ENCODE peak calls at places on chromosomes 4 and X, in nine cellular contexts. Y is fibroblast of mammary gland; U is lower lobe of right lung; C is right lobe of liver; D is naive thymus-derived CD4-positive, alpha-beta T cell; B is IMR-90; H is coronary artery; O is Karpas-422; V is transverse colon. E is an unnamed sample.

GRCh38 chr4:4759233-4759632 is 100.2 kb upstream of the MSX1 start:
- DNase-seq in V (no peak), D (no peak), Y (no peak), U (no peak), H (no peak), B (no peak), C (no peak), O (no peak), E (no peak)

GRCh38 chrX:56382278-56382677 is 150.1 kb downstream of the KLF8 start:
- DNase-seq in O (no peak), C (no peak), U (no peak), Y (no peak), B (no peak), V (no peak), H (no peak), D (no peak), E (no peak)

GRCh38 chr4:61200991-61201526 is 933 bp downstream of the ADGRL3 start:
- DNase-seq in O (no peak), Y (no peak), H (no peak), D (no peak), C (no peak), U (no peak), B (no peak), V (no peak), E (no peak)

GRCh38 chr4:102454981-102455690 is 46.0 kb upstream of the NFKB1 start:
- DNase-seq in C (no peak), U (no peak), V (peak; percentile 52), Y (no peak), H (no peak), O (no peak), D (no peak), B (no peak), E (no peak)

GRCh38 chr4:129839687-129840086 is 743.7 kb downstream of the C4orf33 start:
- DNase-seq in B (no peak), V (no peak), D (no peak), U (no peak), C (no peak), O (no peak), Y (peak; percentile 23), H (no peak), E (no peak)

GRCh38 chr4:186018756-186019155 is 50.2 kb upstream of the TLR3 start:
- DNase-seq in C (no peak), O (no peak), B (no peak), H (no peak), U (no peak), D (no peak), V (no peak), Y (no peak), E (no peak)

GRCh38 chr4:19936471-19936870 is 315.2 kb upstream of the SLIT2 start:
- DNase-seq in V (no peak), H (no peak), U (no peak), C (no peak), Y (peak; percentile 73), B (peak; percentile 88), D (no peak), O (no peak), E (no peak)

GRCh38 chr4:38162240-38162784 is 202.1 kb downstream of the PTTG2 start:
- DNase-seq in Y (peak; percentile 94), O (no peak), V (no peak), D (no peak), H (no peak), C (peak; percentile 88), B (peak; percentile 94), U (no peak), E (no peak)

GRCh38 chr4:189215574-189215973 is 725.1 kb upstream of the FRG1 start:
- DNase-seq in C (no peak), O (no peak), V (no peak), B (no peak), U (no peak), D (no peak), H (no peak), Y (no peak), E (no peak)

GRCh38 chr4:77284036-77284435 is 127.0 kb downstream of the CCNG2 start:
- DNase-seq in O (no peak), C (no peak), H (no peak), D (no peak), Y (no peak), B (no peak), V (no peak), U (no peak), E (no peak)

GRCh38 chrX:118824173-118824782 is 654 bp downstream of the ZCCHC12 start:
- DNase-seq in Y (no peak), B (no peak), O (no peak), C (no peak), V (no peak), H (no peak), U (no peak), D (no peak), E (no peak)
- H3K4me3 ChIP-seq in Y (no peak overlapping the region), B (no peak overlapping the region), O (no peak overlapping the region), C (no peak overlapping the region), V (peak overlapping the region; percentile 42), H (peak overlapping the region; percentile 64), U (peak overlapping the region; percentile 39), D (peak overlapping the region; percentile 41), E (no peak overlapping the region)

DNA sequence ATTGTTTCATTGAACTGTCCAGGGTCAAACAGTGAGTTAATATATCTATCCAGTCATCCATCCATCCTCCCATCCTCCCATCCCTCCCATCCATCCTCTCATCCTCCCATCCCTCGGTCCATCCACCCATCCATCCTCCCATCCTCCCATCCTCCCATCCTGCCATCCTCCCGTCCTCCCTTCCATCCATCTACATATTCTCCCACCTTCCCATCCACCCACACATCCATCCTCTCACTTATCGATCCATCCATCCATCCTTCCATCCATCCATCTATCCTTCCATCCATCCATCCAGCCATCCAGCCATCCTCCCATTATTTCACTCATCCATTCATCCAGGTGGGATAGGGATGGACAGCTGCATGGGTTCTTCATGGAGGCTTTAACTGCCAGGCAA is 35.4 kb upstream of the PSAPL1 start:
- DNase-seq in V (no peak), O (no peak), Y (no peak), H (no peak), B (no peak), D (no peak), U (no peak), C (no peak), E (no peak)
- H3K4me3 ChIP-seq in V (no peak overlapping the region), O (no peak overlapping the region), Y (no peak overlapping the region), H (no peak overlapping the region), B (no peak overlapping the region), D (no peak overlapping the region), U (no peak overlapping the region), C (no peak overlapping the region), E (no peak overlapping the region)

DNA sequence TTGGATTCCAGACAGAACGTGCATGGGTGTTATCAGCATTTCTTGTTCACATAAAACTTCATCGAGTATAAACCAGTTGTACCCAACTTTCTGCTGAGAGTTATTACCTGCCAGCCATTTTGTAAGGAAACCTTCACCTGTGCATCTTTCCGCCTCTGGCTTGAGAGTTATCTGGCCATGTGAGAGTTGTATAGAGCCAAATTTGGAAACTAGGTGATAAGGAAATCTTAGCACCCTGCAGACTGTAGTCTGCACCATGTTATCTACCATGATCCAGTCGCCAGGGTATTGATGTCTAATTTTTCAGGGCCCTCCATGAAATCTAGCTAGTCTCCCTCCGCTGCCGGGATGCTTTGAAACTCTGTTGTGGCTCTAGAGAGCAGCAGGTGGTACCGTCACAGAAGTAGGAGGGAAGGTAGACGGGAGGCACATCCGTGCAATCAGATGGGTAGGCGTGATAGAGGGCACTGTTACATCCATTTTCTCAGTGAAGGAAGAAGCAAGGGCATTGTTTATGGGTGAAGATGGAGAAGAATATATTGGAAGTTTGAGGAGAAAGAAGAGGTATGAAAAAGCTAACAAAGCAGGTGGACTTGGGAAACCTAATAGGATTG is 1.2 kb downstream of the ANAPC4 start:
- DNase-seq in B (no peak), U (no peak), C (no peak), V (no peak), Y (no peak), O (peak; percentile 58), D (no peak), H (no peak), E (no peak)
- H3K4me3 ChIP-seq in B (peak overlapping the region; percentile 99), U (peak overlapping the region; percentile 96), C (peak overlapping the region; percentile 86), V (peak overlapping the region; percentile 97), Y (peak overlapping the region; percentile 90), O (peak overlapping the region; percentile 95), D (peak overlapping the region; percentile 96), H (peak overlapping the region; percentile 81), E (peak overlapping the region; percentile 88)

GRCh38 chrX:139691493-139691842 is 16.5 kb downstream of the MCF2 start:
- DNase-seq in B (no peak), C (no peak), Y (peak; percentile 5), V (no peak), U (no peak), O (no peak), H (no peak), D (no peak), E (no peak)
- H3K4me3 ChIP-seq in B (no peak overlapping the region), C (peak overlapping the region; percentile 3), Y (peak overlapping the region; percentile 17), V (peak overlapping the region; percentile 40), U (peak overlapping the region; percentile 44), O (no peak overlapping the region), H (peak overlapping the region; percentile 71), D (no peak overlapping the region), E (no peak overlapping the region)

GRCh38 chr4:14929669-14930068 is 72.6 kb upstream of the CPEB2 start:
- DNase-seq in U (no peak), B (no peak), O (no peak), D (no peak), V (no peak), C (no peak), H (no peak), Y (no peak), E (no peak)
- H3K4me3 ChIP-seq in U (no peak overlapping the region), B (no peak overlapping the region), O (no peak overlapping the region), D (no peak overlapping the region), V (no peak overlapping the region), C (no peak overlapping the region), H (no peak overlapping the region), Y (no peak overlapping the region), E (no peak overlapping the region)

GRCh38 chr4:87946766-87947165 is 28.7 kb upstream of the SPP1 start:
- DNase-seq in Y (no peak), V (no peak), B (no peak), O (no peak), U (no peak), C (no peak), D (no peak), H (no peak), E (no peak)

GRCh38 chr4:87953776-87954175 is 21.7 kb upstream of the SPP1 start:
- DNase-seq in O (no peak), U (no peak), D (no peak), B (no peak), C (no peak), H (no peak), V (no peak), Y (no peak), E (no peak)

GRCh38 chr4:87947381-87948160 is 27.9 kb upstream of the SPP1 start:
- DNase-seq in O (no peak), C (no peak), H (no peak), B (no peak), V (no peak), Y (no peak), U (no peak), D (no peak), E (no peak)

GRCh38 chr4:87949961-87950360 is 25.6 kb upstream of the SPP1 start:
- DNase-seq in V (no peak), H (no peak), Y (peak; percentile 39), C (no peak), D (no peak), O (peak; percentile 27), B (peak; percentile 21), U (no peak), E (no peak)

GRCh38 chr4:87950516-87950915 is 25.0 kb upstream of the SPP1 start:
- DNase-seq in U (no peak), O (peak; percentile 23), C (no peak), Y (no peak), D (no peak), B (no peak), H (no peak), V (no peak), E (no peak)
- H3K4me3 ChIP-seq in U (no peak overlapping the region), O (no peak overlapping the region), C (no peak overlapping the region), Y (no peak overlapping the region), D (no peak overlapping the region), B (no peak overlapping the region), H (no peak overlapping the region), V (no peak overlapping the region), E (no peak overlapping the region)

E was measured in Jurkat, Clone E6-1.